ENCODE peak calls at places on chromosomes 16 and 17, in eight cellular contexts. S is neural progenitor cell; R is activated CD4-positive, alpha-beta T cell treated with anti-CD3 and anti-CD28 coated beads, Interleukin-2, amount 10 ng/mL, durations not matched to agents 7 days and 5 days; E is EL; G is HEK293T; M is T1000; X is SHP77; K is posterior cingulate gyrus. J is an unnamed sample.

GRCh38 chr16:842061-842476 is 41.5 kb upstream of the GNG13 start:
- DNase-seq in S (no peak), R (no peak), E (no peak), G (no peak), M (no peak), X (no peak), K (peak), J (no peak)

GRCh38 chr16:86585821-86586611 is 7.7 kb downstream of the FOXL1 start:
- DNase-seq in S (no peak), R (no peak), E (peak), G (no peak), M (peak), X (no peak), K (no peak), J (no peak)

GRCh38 chr17:7984904-7985303 is 17.5 kb upstream of the GUCY2D start:
- DNase-seq in S (no peak), R (no peak), E (no peak), G (no peak), M (no peak), X (no peak), K (no peak), J (no peak)

GRCh38 chr16:624522-625401 is 6.0 kb upstream of the WFIKKN1 start:
- DNase-seq in S (no peak), R (no peak), E (no peak), G (no peak), M (no peak), X (no peak), K (no peak), J (no peak)

GRCh38 chr16:16150117-16150877 is 73.0 kb downstream of the ABCC6 start:
- DNase-seq in S (no peak), R (no peak), E (no peak), G (no peak), M (no peak), X (peak), K (peak), J (peak)

GRCh38 chr16:26413780-26414179 is 652.9 kb upstream of the C16orf82 start:
- DNase-seq in S (no peak), R (no peak), E (no peak), G (no peak), M (no peak), X (no peak), K (no peak), J (no peak)

GRCh38 chr17:77498875-77499698 is 358.3 kb downstream of the SEC14L1 start:
- DNase-seq in S (no peak), R (no peak), E (no peak), G (no peak), M (no peak), X (no peak), K (peak), J (no peak)

GRCh38 chr16:89610108-89610453 is 3.4 kb upstream of the DPEP1 start:
- DNase-seq in S (no peak), R (no peak), E (no peak), G (no peak), M (no peak), X (no peak), K (no peak), J (no peak)

GRCh38 chr17:28878981-28879380 is 18.6 kb downstream of the FLOT2 start:
- DNase-seq in S (peak), R (no peak), E (peak), G (peak), M (no peak), X (no peak), K (peak), J (peak)

GRCh38 chr17:44024853-44025252 is 10.1 kb upstream of the TMEM101 start:
- DNase-seq in S (no peak), R (no peak), E (no peak), G (no peak), M (no peak), X (no peak), K (no peak), J (no peak)

J was measured in SJCRH30.